ENCODE peak calls at places on chromosomes 6 and 20, in five cellular contexts. Z is AG10803, B is BE2C, I is esophagus muscularis mucosa, H is AG09309. N is an unnamed sample.

GRCh38 chr6:448296-449056 is 56.9 kb downstream of the IRF4 start:
- DNase-seq in Z (no peak), B (no peak), I (no peak), H (no peak), N (no peak)

GRCh38 chr6:46484081-46484820 is 7.0 kb downstream of the RCAN2 start:
- DNase-seq in Z (no peak), B (no peak), I (no peak), H (no peak), N (no peak)

GRCh38 chr20:56801991-56802740 is 173.1 kb downstream of the TFAP2C start:
- DNase-seq in Z (peak; percentile 65), B (no peak), I (no peak), H (no peak), N (peak; percentile 42)

GRCh38 chr20:45518282-45518681 is 2.9 kb upstream of the SPINT3 start:
- DNase-seq in Z (no peak), B (no peak), I (no peak), H (no peak), N (no peak)

GRCh38 chr6:137155830-137156229 is 17.6 kb downstream of the IL22RA2 start:
- DNase-seq in Z (peak; percentile 44), B (no peak), I (no peak), H (peak; percentile 18), N (peak; percentile 62)

GRCh38 chr20:44388466-44389023 is 33.0 kb downstream of the HNF4A start:
- DNase-seq in Z (peak; percentile 70), B (peak; percentile 85), I (no peak), H (no peak), N (peak; percentile 47)

GRCh38 chr6:7175463-7175862 is 67.7 kb downstream of the RREB1 start:
- DNase-seq in Z (peak; percentile 61), B (no peak), I (peak; percentile 50), H (no peak), N (no peak)

GRCh38 chr6:4647414-4648365 is 128.5 kb upstream of the CDYL start:
- DNase-seq in Z (peak; percentile 74), B (peak; percentile 72), I (peak; percentile 92), H (peak; percentile 8), N (peak; percentile 81)

GRCh38 chr6:137339929-137340559 is 120.9 kb upstream of the IFNGR1 start:
- DNase-seq in Z (peak; percentile 51), B (no peak), I (no peak), H (no peak), N (no peak)

GRCh38 chr6:159079367-159079766 is 34.6 kb upstream of the TAGAP start:
- DNase-seq in Z (peak; percentile 3), B (no peak), I (no peak), H (no peak), N (no peak)

GRCh38 chr20:24785141-24785924 is 163.7 kb upstream of the CST7 start:
- DNase-seq in Z (peak; percentile 85), B (no peak), I (no peak), H (peak; percentile 42), N (peak; percentile 46)

GRCh38 chr6:105193647-105194046 is 13.8 kb upstream of the POPDC3 start:
- DNase-seq in Z (peak; percentile 98), B (no peak), I (no peak), H (peak; percentile 71), N (peak; percentile 79)

GRCh38 chr20:462199-462991 is at the start of gene TBC1D20:
- DNase-seq in Z (peak; percentile 81), B (peak; percentile 81), I (no peak), H (no peak), N (peak; percentile 84)
- TF ChIP-seq CTCF in Z (peak; percentile 45), B (no peak), I (peak; percentile 9), H (no peak), N (peak; percentile 14)

DNA sequence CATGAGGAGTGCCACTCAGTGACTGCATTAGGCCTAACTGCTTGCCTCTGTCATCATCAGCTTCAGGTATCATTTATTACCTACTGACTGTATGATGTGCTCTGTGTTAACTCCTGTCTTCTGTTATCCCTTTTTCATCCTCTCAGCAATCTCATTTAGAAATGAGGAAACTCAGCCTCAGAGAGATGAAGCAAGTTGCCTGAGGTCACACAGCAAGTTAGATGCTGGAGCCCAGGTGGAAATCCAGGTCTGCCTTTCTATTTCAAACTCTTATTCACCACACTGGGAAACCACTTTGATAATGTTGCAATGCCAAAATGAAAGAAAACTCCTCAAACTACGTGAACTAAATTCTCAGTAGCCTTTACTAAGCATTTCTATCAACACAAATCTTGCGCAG is 1.3 kb downstream of the FERMT1 start:
- DNase-seq in Z (no peak), B (no peak), I (peak; percentile 26), H (no peak), N (no peak)
- H3K4me3 ChIP-seq in Z (no peak overlapping the region), B (no peak overlapping the region), I (no peak overlapping the region), H (no peak overlapping the region), N (no peak overlapping the region)

GRCh38 chr20:53493201-53493908 is 100.3 kb downstream of the ZNF217 start:
- DNase-seq in Z (peak; percentile 56), B (no peak), I (peak; percentile 42), H (no peak), N (no peak)

GRCh38 chr20:53497246-53497645 is 96.4 kb downstream of the ZNF217 start:
- DNase-seq in Z (no peak), B (no peak), I (peak; percentile 70), H (no peak), N (no peak)

GRCh38 chr20:53492212-53492611 is 101.4 kb downstream of the ZNF217 start:
- DNase-seq in Z (peak; percentile 20), B (no peak), I (no peak), H (no peak), N (no peak)

GRCh38 chr20:53495357-53495756 is 98.3 kb downstream of the ZNF217 start:
- DNase-seq in Z (no peak), B (peak; percentile 28), I (no peak), H (no peak), N (no peak)

DNA sequence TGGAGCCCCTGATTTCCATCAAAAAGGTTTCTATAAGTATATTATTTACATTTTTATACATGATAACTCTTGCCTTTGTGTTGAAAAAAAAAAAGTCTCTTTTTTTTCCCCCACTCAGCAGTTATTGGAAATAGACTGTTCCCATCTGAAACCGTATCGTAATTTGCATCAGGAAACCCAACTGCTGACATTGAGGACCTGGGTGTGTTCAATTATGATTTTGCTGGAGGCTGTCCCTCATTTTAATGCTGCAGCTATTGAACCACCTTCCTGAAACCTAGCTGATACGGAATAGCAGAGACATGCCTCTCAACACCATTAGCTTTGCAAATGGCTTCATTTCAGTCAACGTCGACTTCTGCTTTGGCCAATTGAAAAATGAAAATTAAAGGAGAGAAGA is 98.9 kb downstream of the ZNF217 start:
- DNase-seq in Z (no peak), B (no peak), I (peak; percentile 42), H (no peak), N (no peak)
- TF ChIP-seq CTCF in Z (no peak), B (no peak), I (no peak), H (no peak), N (no peak)

GRCh38 chr6:44003345-44004061 is 123.7 kb downstream of the MRPL14 start:
- DNase-seq in Z (no peak), B (no peak), I (no peak), H (no peak), N (no peak)
- H3K4me3 ChIP-seq in Z (no peak overlapping the region), B (no peak overlapping the region), I (no peak overlapping the region), H (no peak overlapping the region), N (no peak overlapping the region)

DNA sequence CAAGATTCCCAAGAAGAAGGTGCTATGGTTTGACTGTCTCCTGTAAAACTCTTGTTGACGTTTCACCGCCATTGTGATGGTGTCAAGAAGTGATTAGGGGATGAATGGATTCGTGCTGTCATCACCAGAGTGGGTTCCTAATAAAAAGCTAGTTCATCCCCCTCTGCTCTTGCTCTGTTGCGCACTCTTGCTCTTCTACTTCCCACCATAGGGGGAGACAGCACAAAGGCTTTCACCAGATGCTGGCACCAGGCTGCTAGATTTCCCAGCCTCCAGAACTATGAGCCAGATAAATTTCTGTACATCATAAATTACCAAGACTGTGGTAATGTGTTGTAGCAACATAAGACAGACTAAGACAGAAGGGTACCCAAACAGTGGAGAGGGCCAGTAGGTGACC is 21.6 kb upstream of the CCDC28A start:
- DNase-seq in Z (no peak), B (no peak), I (no peak), H (no peak), N (no peak)
- TF ChIP-seq CTCF in Z (peak; percentile 12), B (peak; percentile 38), I (no peak), H (peak; percentile 25), N (peak; percentile 31)

N was measured in astrocyte of the spinal cord.